ENCODE peak calls at places on chromosomes 6 and 20, in four cellular contexts. V is heart right ventricle; K is activated naive CD4-positive, alpha-beta T cell; Z is fibroblast of pulmonary artery. T is an unnamed sample.

GRCh38 chr20:11338506-11339306 is 579.0 kb upstream of the BTBD3 start:
- DNase-seq in V (no peak), K (no peak), Z (peak), T (no peak)

GRCh38 chr20:8983478-8984345 is 85.2 kb upstream of the PLCB4 start:
- DNase-seq in V (no peak), K (no peak), Z (no peak), T (no peak)

GRCh38 chr6:37024665-37025337 is 19.3 kb downstream of the FGD2 start:
- DNase-seq in V (no peak), K (no peak), Z (no peak), T (no peak)

GRCh38 chr6:34130870-34131269 is 15.0 kb downstream of the GRM4 start:
- DNase-seq in V (no peak), K (no peak), Z (no peak), T (no peak)

GRCh38 chr20:25867776-25868649 is 171.4 kb upstream of the ZNF337 start:
- DNase-seq in V (peak), K (peak), Z (peak), T (peak)

GRCh38 chr6:36563237-36563927 is 16.1 kb upstream of the STK38 start:
- DNase-seq in V (no peak), K (no peak), Z (peak), T (no peak)

GRCh38 chr6:91031581-91031980 is 444.7 kb upstream of the MAP3K7 start:
- DNase-seq in V (no peak), K (no peak), Z (no peak), T (no peak)

GRCh38 chr6:145245119-145245518 is 490.2 kb downstream of the EPM2A start:
- DNase-seq in V (no peak), K (no peak), Z (peak), T (no peak)

GRCh38 chr6:159961523-159961922 is 7.4 kb upstream of the IGF2R start:
- DNase-seq in V (no peak), K (no peak), Z (no peak), T (no peak)

GRCh38 chr6:52162940-52163908 is 23.0 kb upstream of the IL17A start:
- DNase-seq in V (no peak), K (no peak), Z (peak), T (no peak)

GRCh38 chr6:11430036-11430435 is 107.5 kb upstream of the TMEM170B start:
- DNase-seq in V (no peak), K (no peak), Z (no peak), T (no peak)

GRCh38 chr6:159959976-159960384 is 8.9 kb upstream of the IGF2R start:
- DNase-seq in V (no peak), K (no peak), Z (peak), T (no peak)

GRCh38 chr20:57653546-57653900 is 33.3 kb upstream of the ZBP1 start:
- DNase-seq in V (no peak), K (no peak), Z (no peak), T (no peak)

GRCh38 chr6:110064744-110065524 is 86.8 kb downstream of the GPR6 start:
- DNase-seq in V (no peak), K (no peak), Z (no peak), T (no peak)

GRCh38 chr20:54063998-54064676 is 6.3 kb downstream of the BCAS1 start:
- DNase-seq in V (no peak), K (no peak), Z (no peak), T (no peak)

GRCh38 chr20:19758888-19759331 is 852 bp downstream of the RIN2 start:
- DNase-seq in V (peak), K (no peak), Z (peak), T (no peak)

GRCh38 chr20:22814475-22815205 is 220.5 kb upstream of the SSTR4 start:
- DNase-seq in V (no peak), K (no peak), Z (no peak), T (no peak)

GRCh38 chr6:30647039-30647801 is at the start of gene C6orf136:
- DNase-seq in V (peak), K (peak), Z (peak), T (peak)

GRCh38 chr6:138971601-138972000 is 16.5 kb downstream of the REPS1 start:
- DNase-seq in V (no peak), K (no peak), Z (peak), T (no peak)

GRCh38 chr6:106746660-106747059 is 117.3 kb downstream of the QRSL1 start:
- DNase-seq in V (no peak), K (no peak), Z (peak), T (no peak)

GRCh38 chr6:3997144-3997770 is 81.7 kb downstream of the FAM217A start:
- DNase-seq in V (no peak), K (no peak), Z (peak), T (no peak)

GRCh38 chr6:157989541-157990289 is 8.1 kb downstream of the SYNJ2 start:
- DNase-seq in V (peak), K (no peak), Z (peak), T (no peak)

GRCh38 chr6:41728073-41728936 is 7.1 kb downstream of the TFEB start:
- DNase-seq in V (no peak), K (no peak), Z (no peak), T (no peak)

GRCh38 chr20:24746351-24746685 is 202.8 kb upstream of the CST7 start:
- DNase-seq in V (no peak), K (no peak), Z (no peak), T (no peak)

GRCh38 chr20:13325033-13325432 is 104.0 kb downstream of the ISM1 start:
- DNase-seq in V (no peak), K (no peak), Z (peak), T (no peak)